ENCODE peak calls at places on chromosomes 5 and 9, in ten cellular contexts. One of them, this sample, is unnamed.

GRCh38 chr9:561430-561829 is 280.1 kb upstream of the DMRT1 start:
- DNase-seq in HFF-Myc: no peak
- DNase-seq in mesendoderm: no peak
- DNase-seq in right cardiac atrium: no peak
- DNase-seq in CD8-positive, alpha-beta memory T cell: no peak
- DNase-seq in upper lobe of right lung: no peak
- DNase-seq in spleen: no peak
- DNase-seq in GM23248: peak
- DNase-seq in endodermal cell: no peak
- DNase-seq in Peyer's patch: no peak
- DNase-seq in this sample: no peak

GRCh38 chr9:92424340-92424739 is at the start of gene OMD:
- DNase-seq in GM23248: peak
- DNase-seq in mesendoderm: no peak
- DNase-seq in HFF-Myc: no peak
- DNase-seq in upper lobe of right lung: no peak
- DNase-seq in endodermal cell: no peak
- DNase-seq in Peyer's patch: no peak
- DNase-seq in CD8-positive, alpha-beta memory T cell: no peak
- DNase-seq in spleen: no peak
- DNase-seq in right cardiac atrium: no peak
- DNase-seq in this sample: no peak

GRCh38 chr9:119003218-119003617 is 366.0 kb downstream of the BRINP1 start:
- DNase-seq in HFF-Myc: no peak
- DNase-seq in upper lobe of right lung: no peak
- DNase-seq in endodermal cell: no peak
- DNase-seq in CD8-positive, alpha-beta memory T cell: no peak
- DNase-seq in spleen: no peak
- DNase-seq in right cardiac atrium: no peak
- DNase-seq in mesendoderm: no peak
- DNase-seq in Peyer's patch: no peak
- DNase-seq in GM23248: peak
- DNase-seq in this sample: no peak

GRCh38 chr9:4235951-4236804 is 63.7 kb downstream of the GLIS3 start:
- DNase-seq in mesendoderm: peak
- DNase-seq in endodermal cell: peak
- DNase-seq in GM23248: peak
- DNase-seq in CD8-positive, alpha-beta memory T cell: no peak
- DNase-seq in upper lobe of right lung: no peak
- DNase-seq in HFF-Myc: peak
- DNase-seq in spleen: no peak
- DNase-seq in right cardiac atrium: no peak
- DNase-seq in Peyer's patch: no peak
- DNase-seq in this sample: no peak

GRCh38 chr9:138047469-138048040 is 170.0 kb downstream of the CACNA1B start:
- DNase-seq in GM23248: no peak
- DNase-seq in spleen: no peak
- DNase-seq in HFF-Myc: no peak
- DNase-seq in endodermal cell: no peak
- DNase-seq in Peyer's patch: peak
- DNase-seq in CD8-positive, alpha-beta memory T cell: no peak
- DNase-seq in mesendoderm: no peak
- DNase-seq in upper lobe of right lung: peak
- DNase-seq in right cardiac atrium: no peak
- DNase-seq in this sample: no peak

GRCh38 chr9:137682431-137682991 is 63.7 kb downstream of the EHMT1 start:
- DNase-seq in Peyer's patch: no peak
- DNase-seq in CD8-positive, alpha-beta memory T cell: no peak
- DNase-seq in spleen: peak
- DNase-seq in upper lobe of right lung: no peak
- DNase-seq in mesendoderm: peak
- DNase-seq in GM23248: no peak
- DNase-seq in HFF-Myc: no peak
- DNase-seq in right cardiac atrium: no peak
- DNase-seq in endodermal cell: peak
- DNase-seq in this sample: no peak

GRCh38 chr5:41925555-41925946 is 470 bp downstream of the FBXO4 start:
- DNase-seq in CD8-positive, alpha-beta memory T cell: peak
- DNase-seq in mesendoderm: no peak
- DNase-seq in Peyer's patch: peak
- DNase-seq in upper lobe of right lung: no peak
- DNase-seq in spleen: no peak
- DNase-seq in GM23248: peak
- DNase-seq in right cardiac atrium: peak
- DNase-seq in endodermal cell: no peak
- DNase-seq in HFF-Myc: no peak
- DNase-seq in this sample: no peak

GRCh38 chr5:171901764-171902163 is 104.7 kb downstream of the FBXW11 start:
- DNase-seq in upper lobe of right lung: no peak
- DNase-seq in GM23248: no peak
- DNase-seq in endodermal cell: no peak
- DNase-seq in spleen: no peak
- DNase-seq in HFF-Myc: no peak
- DNase-seq in CD8-positive, alpha-beta memory T cell: no peak
- DNase-seq in mesendoderm: no peak
- DNase-seq in Peyer's patch: no peak
- DNase-seq in right cardiac atrium: no peak
- DNase-seq in this sample: no peak

GRCh38 chr9:82104252-82104651 is 115.7 kb downstream of the SPATA31D1 start:
- DNase-seq in mesendoderm: no peak
- DNase-seq in CD8-positive, alpha-beta memory T cell: no peak
- DNase-seq in spleen: no peak
- DNase-seq in Peyer's patch: no peak
- DNase-seq in endodermal cell: no peak
- DNase-seq in upper lobe of right lung: no peak
- DNase-seq in HFF-Myc: no peak
- DNase-seq in GM23248: no peak
- DNase-seq in right cardiac atrium: no peak
- DNase-seq in this sample: no peak

DNA sequence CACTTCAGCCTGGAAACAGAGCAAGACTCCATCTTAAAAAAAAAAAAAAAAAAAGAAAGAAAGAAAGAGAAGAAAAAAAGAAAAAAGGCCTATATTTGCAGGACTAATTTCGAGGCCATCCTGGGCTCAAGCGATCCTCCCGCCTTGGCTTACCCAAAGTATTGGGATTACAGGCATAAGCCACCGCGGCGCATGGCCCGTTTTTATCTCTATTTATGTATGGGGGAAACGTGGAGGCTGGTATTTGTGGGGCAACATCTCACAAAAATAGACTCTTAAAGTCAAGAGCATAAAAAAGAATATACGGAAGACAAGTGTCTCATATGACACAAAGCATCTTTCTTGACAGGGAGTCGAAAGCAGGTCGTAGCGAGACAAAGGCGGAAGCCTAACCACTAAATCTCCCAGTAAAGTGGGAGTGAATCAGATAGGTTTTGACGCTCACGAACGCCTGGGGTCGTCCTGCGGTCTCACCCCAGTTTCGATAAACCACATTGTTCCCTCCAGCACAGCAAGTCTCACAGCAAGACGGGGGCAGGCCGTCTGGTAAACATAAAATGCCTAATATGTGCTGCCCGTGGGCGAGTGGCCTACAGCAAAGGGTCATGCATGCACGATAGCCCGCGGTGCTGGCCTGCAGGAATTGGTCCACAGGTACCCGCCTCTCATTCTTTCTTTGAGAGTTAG is 1.8 kb upstream of the TRIM41 start:
- DNase-seq in mesendoderm: no peak
- DNase-seq in right cardiac atrium: no peak
- DNase-seq in upper lobe of right lung: no peak
- DNase-seq in CD8-positive, alpha-beta memory T cell: peak
- DNase-seq in GM23248: no peak
- DNase-seq in HFF-Myc: no peak
- DNase-seq in endodermal cell: no peak
- DNase-seq in Peyer's patch: no peak
- DNase-seq in spleen: peak
- DNase-seq in this sample: no peak
- H3K4me3 ChIP-seq in mesendoderm: no peak
- H3K4me3 ChIP-seq in right cardiac atrium: no peak
- H3K4me3 ChIP-seq in upper lobe of right lung: peak
- H3K4me3 ChIP-seq in CD8-positive, alpha-beta memory T cell: peak
- H3K4me3 ChIP-seq in GM23248: peak
- H3K4me3 ChIP-seq in HFF-Myc: peak
- H3K4me3 ChIP-seq in endodermal cell: peak
- H3K4me3 ChIP-seq in Peyer's patch: no peak
- H3K4me3 ChIP-seq in spleen: peak
- H3K4me3 ChIP-seq in this sample: peak

DNA sequence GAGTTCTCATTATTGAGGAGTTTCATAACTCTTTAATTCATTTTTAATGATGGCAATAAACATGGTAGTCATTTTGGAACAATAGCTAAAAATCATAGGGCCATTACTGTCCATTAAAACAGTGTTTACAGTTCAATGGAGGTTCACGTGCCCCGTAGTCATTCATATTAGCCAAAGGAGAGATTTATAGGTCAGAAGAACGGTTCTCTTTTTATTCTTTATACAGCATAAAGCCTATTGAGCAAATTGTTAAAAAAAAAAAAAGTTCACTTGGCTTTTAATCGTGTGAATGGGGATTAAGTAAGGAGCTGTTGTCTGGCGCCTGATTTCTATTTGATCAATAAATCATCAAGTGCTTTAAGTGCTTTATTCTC is 69.1 kb upstream of the TBCA start:
- DNase-seq in HFF-Myc: no peak
- DNase-seq in GM23248: no peak
- DNase-seq in mesendoderm: no peak
- DNase-seq in Peyer's patch: no peak
- DNase-seq in endodermal cell: no peak
- DNase-seq in spleen: no peak
- DNase-seq in upper lobe of right lung: no peak
- DNase-seq in right cardiac atrium: no peak
- DNase-seq in CD8-positive, alpha-beta memory T cell: no peak
- DNase-seq in this sample: no peak
- H3K4me3 ChIP-seq in HFF-Myc: no peak
- H3K4me3 ChIP-seq in GM23248: peak
- H3K4me3 ChIP-seq in mesendoderm: no peak
- H3K4me3 ChIP-seq in Peyer's patch: no peak
- H3K4me3 ChIP-seq in endodermal cell: peak
- H3K4me3 ChIP-seq in spleen: no peak
- H3K4me3 ChIP-seq in upper lobe of right lung: peak
- H3K4me3 ChIP-seq in right cardiac atrium: no peak
- H3K4me3 ChIP-seq in CD8-positive, alpha-beta memory T cell: no peak
- H3K4me3 ChIP-seq in this sample: no peak

GRCh38 chr9:94951591-94952115 is 225.2 kb downstream of the AOPEP start:
- DNase-seq in spleen: no peak
- DNase-seq in HFF-Myc: no peak
- DNase-seq in GM23248: no peak
- DNase-seq in right cardiac atrium: no peak
- DNase-seq in mesendoderm: no peak
- DNase-seq in endodermal cell: no peak
- DNase-seq in upper lobe of right lung: no peak
- DNase-seq in Peyer's patch: no peak
- DNase-seq in CD8-positive, alpha-beta memory T cell: no peak
- DNase-seq in this sample: no peak

GRCh38 chr9:94952553-94953373 is 226.3 kb downstream of the AOPEP start:
- DNase-seq in spleen: no peak
- DNase-seq in right cardiac atrium: no peak
- DNase-seq in CD8-positive, alpha-beta memory T cell: no peak
- DNase-seq in endodermal cell: peak
- DNase-seq in upper lobe of right lung: no peak
- DNase-seq in mesendoderm: no peak
- DNase-seq in GM23248: peak
- DNase-seq in HFF-Myc: no peak
- DNase-seq in Peyer's patch: no peak
- DNase-seq in this sample: no peak

GRCh38 chr9:94950040-94950732 is 223.7 kb downstream of the AOPEP start:
- DNase-seq in GM23248: no peak
- DNase-seq in Peyer's patch: no peak
- DNase-seq in CD8-positive, alpha-beta memory T cell: no peak
- DNase-seq in upper lobe of right lung: no peak
- DNase-seq in right cardiac atrium: no peak
- DNase-seq in spleen: no peak
- DNase-seq in mesendoderm: no peak
- DNase-seq in HFF-Myc: no peak
- DNase-seq in endodermal cell: no peak
- DNase-seq in this sample: no peak

GRCh38 chr9:94949330-94949729 is 222.8 kb downstream of the AOPEP start:
- DNase-seq in endodermal cell: peak
- DNase-seq in mesendoderm: peak
- DNase-seq in Peyer's patch: no peak
- DNase-seq in spleen: no peak
- DNase-seq in CD8-positive, alpha-beta memory T cell: no peak
- DNase-seq in upper lobe of right lung: no peak
- DNase-seq in GM23248: no peak
- DNase-seq in right cardiac atrium: no peak
- DNase-seq in HFF-Myc: no peak
- DNase-seq in this sample: no peak

GRCh38 chr9:94950733-94951590 is 224.5 kb downstream of the AOPEP start:
- DNase-seq in spleen: no peak
- DNase-seq in HFF-Myc: no peak
- DNase-seq in mesendoderm: no peak
- DNase-seq in upper lobe of right lung: no peak
- DNase-seq in Peyer's patch: no peak
- DNase-seq in endodermal cell: peak
- DNase-seq in GM23248: peak
- DNase-seq in CD8-positive, alpha-beta memory T cell: no peak
- DNase-seq in right cardiac atrium: no peak
- DNase-seq in this sample: no peak
- H3K4me3 ChIP-seq in spleen: no peak
- H3K4me3 ChIP-seq in HFF-Myc: no peak
- H3K4me3 ChIP-seq in mesendoderm: no peak
- H3K4me3 ChIP-seq in upper lobe of right lung: no peak
- H3K4me3 ChIP-seq in Peyer's patch: no peak
- H3K4me3 ChIP-seq in endodermal cell: no peak
- H3K4me3 ChIP-seq in GM23248: no peak
- H3K4me3 ChIP-seq in CD8-positive, alpha-beta memory T cell: no peak
- H3K4me3 ChIP-seq in right cardiac atrium: no peak
- H3K4me3 ChIP-seq in this sample: no peak

GRCh38 chr5:67012241-67012640 is 184.4 kb downstream of the CD180 start:
- DNase-seq in HFF-Myc: no peak
- DNase-seq in endodermal cell: no peak
- DNase-seq in mesendoderm: no peak
- DNase-seq in spleen: no peak
- DNase-seq in GM23248: peak
- DNase-seq in upper lobe of right lung: no peak
- DNase-seq in Peyer's patch: no peak
- DNase-seq in CD8-positive, alpha-beta memory T cell: no peak
- DNase-seq in right cardiac atrium: no peak
- DNase-seq in this sample: no peak

GRCh38 chr5:67013719-67014118 is 182.9 kb downstream of the CD180 start:
- DNase-seq in GM23248: no peak
- DNase-seq in Peyer's patch: no peak
- DNase-seq in right cardiac atrium: no peak
- DNase-seq in endodermal cell: no peak
- DNase-seq in mesendoderm: no peak
- DNase-seq in CD8-positive, alpha-beta memory T cell: no peak
- DNase-seq in upper lobe of right lung: no peak
- DNase-seq in HFF-Myc: no peak
- DNase-seq in spleen: no peak
- DNase-seq in this sample: no peak

GRCh38 chr5:67014957-67015400 is 181.6 kb downstream of the CD180 start:
- DNase-seq in mesendoderm: no peak
- DNase-seq in GM23248: no peak
- DNase-seq in Peyer's patch: no peak
- DNase-seq in upper lobe of right lung: no peak
- DNase-seq in CD8-positive, alpha-beta memory T cell: no peak
- DNase-seq in right cardiac atrium: no peak
- DNase-seq in HFF-Myc: no peak
- DNase-seq in spleen: no peak
- DNase-seq in endodermal cell: no peak
- DNase-seq in this sample: no peak

GRCh38 chr5:67014191-67014590 is 182.4 kb downstream of the CD180 start:
- DNase-seq in right cardiac atrium: no peak
- DNase-seq in GM23248: no peak
- DNase-seq in spleen: no peak
- DNase-seq in Peyer's patch: no peak
- DNase-seq in upper lobe of right lung: no peak
- DNase-seq in HFF-Myc: no peak
- DNase-seq in endodermal cell: no peak
- DNase-seq in mesendoderm: no peak
- DNase-seq in CD8-positive, alpha-beta memory T cell: no peak
- DNase-seq in this sample: no peak

GRCh38 chr5:67015577-67016290 is 180.9 kb downstream of the CD180 start:
- DNase-seq in right cardiac atrium: no peak
- DNase-seq in upper lobe of right lung: no peak
- DNase-seq in mesendoderm: peak
- DNase-seq in CD8-positive, alpha-beta memory T cell: no peak
- DNase-seq in HFF-Myc: no peak
- DNase-seq in GM23248: no peak
- DNase-seq in endodermal cell: no peak
- DNase-seq in Peyer's patch: no peak
- DNase-seq in spleen: no peak
- DNase-seq in this sample: no peak
- H3K4me3 ChIP-seq in right cardiac atrium: peak
- H3K4me3 ChIP-seq in upper lobe of right lung: peak
- H3K4me3 ChIP-seq in mesendoderm: no peak
- H3K4me3 ChIP-seq in CD8-positive, alpha-beta memory T cell: no peak
- H3K4me3 ChIP-seq in HFF-Myc: no peak
- H3K4me3 ChIP-seq in GM23248: peak
- H3K4me3 ChIP-seq in endodermal cell: no peak
- H3K4me3 ChIP-seq in Peyer's patch: no peak
- H3K4me3 ChIP-seq in spleen: no peak
- H3K4me3 ChIP-seq in this sample: peak